ENCODE peak calls at places on chromosomes 11 and 22, in seven cellular contexts. One of them, this sample, is unnamed. For H3K9me3, the result is how much of the 10 kb centered on the place peaks cover.

GRCh38 chr11:131217313-131218297 is 152.8 kb upstream of the NTM start:
- DNase-seq in tibial nerve: no peak
- DNase-seq in right atrium auricular region: no peak
- DNase-seq in heart right ventricle: no peak
- DNase-seq in ovary: no peak
- DNase-seq in lung: no peak
- DNase-seq in cardiac muscle cell: no peak
- DNase-seq in this sample: no peak

GRCh38 chr11:92812841-92813240 is 156.6 kb upstream of the MTNR1B start:
- DNase-seq in right atrium auricular region: no peak
- DNase-seq in heart right ventricle: no peak
- DNase-seq in lung: no peak
- DNase-seq in tibial nerve: no peak
- DNase-seq in ovary: no peak
- DNase-seq in cardiac muscle cell: no peak
- DNase-seq in this sample: no peak

GRCh38 chr22:37079668-37080171 is 28.2 kb downstream of the KCTD17 start:
- DNase-seq in heart right ventricle: no peak
- DNase-seq in tibial nerve: no peak
- DNase-seq in ovary: no peak
- DNase-seq in right atrium auricular region: no peak
- DNase-seq in lung: no peak
- DNase-seq in cardiac muscle cell: peak
- DNase-seq in this sample: no peak

GRCh38 chr11:15493921-15494630 is 379.4 kb downstream of the INSC start:
- DNase-seq in lung: no peak
- DNase-seq in right atrium auricular region: no peak
- DNase-seq in cardiac muscle cell: peak
- DNase-seq in tibial nerve: no peak
- DNase-seq in ovary: no peak
- DNase-seq in heart right ventricle: no peak
- DNase-seq in this sample: no peak

GRCh38 chr11:66157182-66157864 is 87.3 kb downstream of the PACS1 start:
- DNase-seq in tibial nerve: no peak
- DNase-seq in cardiac muscle cell: peak
- DNase-seq in right atrium auricular region: no peak
- DNase-seq in heart right ventricle: no peak
- DNase-seq in lung: no peak
- DNase-seq in ovary: no peak
- DNase-seq in this sample: no peak

GRCh38 chr11:64971421-64972233 is at the start of gene MAJIN:
- DNase-seq in ovary: peak
- DNase-seq in tibial nerve: peak
- DNase-seq in right atrium auricular region: peak
- DNase-seq in cardiac muscle cell: peak
- DNase-seq in lung: peak
- DNase-seq in heart right ventricle: peak
- DNase-seq in this sample: peak

GRCh38 chr11:68503281-68503687 is 42.7 kb downstream of the PPP6R3 start:
- DNase-seq in tibial nerve: no peak
- DNase-seq in cardiac muscle cell: peak
- DNase-seq in right atrium auricular region: no peak
- DNase-seq in ovary: no peak
- DNase-seq in lung: no peak
- DNase-seq in heart right ventricle: no peak
- DNase-seq in this sample: no peak

GRCh38 chr22:46067159-46068111 is 82.9 kb upstream of the PPARA start:
- DNase-seq in heart right ventricle: peak
- DNase-seq in tibial nerve: no peak
- DNase-seq in lung: no peak
- DNase-seq in right atrium auricular region: no peak
- DNase-seq in ovary: no peak
- DNase-seq in cardiac muscle cell: no peak
- DNase-seq in this sample: no peak

GRCh38 chr11:4072668-4073285 is 21.8 kb upstream of the RRM1 start:
- DNase-seq in cardiac muscle cell: peak
- DNase-seq in right atrium auricular region: peak
- DNase-seq in tibial nerve: peak
- DNase-seq in lung: peak
- DNase-seq in heart right ventricle: no peak
- DNase-seq in ovary: peak
- DNase-seq in this sample: no peak

GRCh38 chr11:86211619-86212018 is 32.9 kb upstream of the EED start:
- DNase-seq in lung: no peak
- DNase-seq in tibial nerve: no peak
- DNase-seq in heart right ventricle: no peak
- DNase-seq in cardiac muscle cell: no peak
- DNase-seq in ovary: no peak
- DNase-seq in right atrium auricular region: no peak
- DNase-seq in this sample: no peak

GRCh38 chr11:20388096-20389055 is 860 bp downstream of the PRMT3 start:
- DNase-seq in cardiac muscle cell: peak
- DNase-seq in ovary: no peak
- DNase-seq in tibial nerve: no peak
- DNase-seq in right atrium auricular region: no peak
- DNase-seq in lung: no peak
- DNase-seq in heart right ventricle: no peak
- DNase-seq in this sample: no peak

GRCh38 chr11:114822038-114822437 is 143.7 kb downstream of the NXPE2 start:
- DNase-seq in right atrium auricular region: no peak
- DNase-seq in tibial nerve: no peak
- DNase-seq in ovary: no peak
- DNase-seq in lung: no peak
- DNase-seq in heart right ventricle: no peak
- DNase-seq in cardiac muscle cell: no peak
- DNase-seq in this sample: no peak

GRCh38 chr11:73647459-73648100 is 1.2 kb downstream of the PLEKHB1 start:
- DNase-seq in cardiac muscle cell: peak
- DNase-seq in tibial nerve: peak
- DNase-seq in heart right ventricle: peak
- DNase-seq in ovary: peak
- DNase-seq in right atrium auricular region: peak
- DNase-seq in lung: peak
- DNase-seq in this sample: peak

GRCh38 chr11:78961186-78961782 is 386.6 kb upstream of the NARS2 start:
- DNase-seq in right atrium auricular region: no peak
- DNase-seq in heart right ventricle: no peak
- DNase-seq in ovary: no peak
- DNase-seq in tibial nerve: no peak
- DNase-seq in cardiac muscle cell: peak
- DNase-seq in lung: peak
- DNase-seq in this sample: no peak

GRCh38 chr22:46721716-46722115 is 16.3 kb downstream of the CERK start:
- DNase-seq in lung: no peak
- DNase-seq in right atrium auricular region: no peak
- DNase-seq in tibial nerve: no peak
- DNase-seq in cardiac muscle cell: no peak
- DNase-seq in heart right ventricle: no peak
- DNase-seq in ovary: no peak
- DNase-seq in this sample: no peak

GRCh38 chr11:116082256-116082655 is 578.0 kb upstream of the CADM1 start:
- DNase-seq in heart right ventricle: no peak
- DNase-seq in lung: no peak
- DNase-seq in right atrium auricular region: no peak
- DNase-seq in ovary: no peak
- DNase-seq in cardiac muscle cell: no peak
- DNase-seq in tibial nerve: no peak
- DNase-seq in this sample: no peak

GRCh38 chr22:46250783-46251125 is 661 bp upstream of the CDPF1 start:
- DNase-seq in tibial nerve: no peak
- DNase-seq in ovary: no peak
- DNase-seq in heart right ventricle: no peak
- DNase-seq in lung: no peak
- DNase-seq in cardiac muscle cell: no peak
- DNase-seq in right atrium auricular region: no peak
- DNase-seq in this sample: no peak

GRCh38 chr11:134476435-134477021 is 64.5 kb upstream of the B3GAT1 start:
- DNase-seq in heart right ventricle: no peak
- DNase-seq in tibial nerve: no peak
- DNase-seq in ovary: no peak
- DNase-seq in right atrium auricular region: no peak
- DNase-seq in cardiac muscle cell: peak
- DNase-seq in lung: no peak
- DNase-seq in this sample: no peak
- H3K9me3 ChIP-seq in heart right ventricle: under half
- H3K9me3 ChIP-seq in tibial nerve: under half
- H3K9me3 ChIP-seq in ovary: under half
- H3K9me3 ChIP-seq in right atrium auricular region: under half
- H3K9me3 ChIP-seq in cardiac muscle cell: under half
- H3K9me3 ChIP-seq in lung: under half
- H3K9me3 ChIP-seq in this sample: under half

GRCh38 chr22:20156042-20156389 is 5.2 kb upstream of the CCDC188 start:
- DNase-seq in ovary: no peak
- DNase-seq in cardiac muscle cell: no peak
- DNase-seq in heart right ventricle: no peak
- DNase-seq in lung: no peak
- DNase-seq in tibial nerve: no peak
- DNase-seq in right atrium auricular region: no peak
- DNase-seq in this sample: no peak

GRCh38 chr22:20155330-20156041 is 4.6 kb upstream of the CCDC188 start:
- DNase-seq in lung: no peak
- DNase-seq in ovary: no peak
- DNase-seq in heart right ventricle: peak
- DNase-seq in cardiac muscle cell: peak
- DNase-seq in right atrium auricular region: no peak
- DNase-seq in tibial nerve: no peak
- DNase-seq in this sample: peak

GRCh38 chr22:20154602-20155183 is 3.8 kb upstream of the CCDC188 start:
- DNase-seq in cardiac muscle cell: no peak
- DNase-seq in heart right ventricle: no peak
- DNase-seq in ovary: no peak
- DNase-seq in right atrium auricular region: no peak
- DNase-seq in tibial nerve: no peak
- DNase-seq in lung: no peak
- DNase-seq in this sample: no peak

GRCh38 chr22:20152464-20152890 is 1.6 kb upstream of the CCDC188 start:
- DNase-seq in heart right ventricle: no peak
- DNase-seq in lung: no peak
- DNase-seq in ovary: no peak
- DNase-seq in tibial nerve: no peak
- DNase-seq in right atrium auricular region: no peak
- DNase-seq in cardiac muscle cell: no peak
- DNase-seq in this sample: no peak

DNA sequence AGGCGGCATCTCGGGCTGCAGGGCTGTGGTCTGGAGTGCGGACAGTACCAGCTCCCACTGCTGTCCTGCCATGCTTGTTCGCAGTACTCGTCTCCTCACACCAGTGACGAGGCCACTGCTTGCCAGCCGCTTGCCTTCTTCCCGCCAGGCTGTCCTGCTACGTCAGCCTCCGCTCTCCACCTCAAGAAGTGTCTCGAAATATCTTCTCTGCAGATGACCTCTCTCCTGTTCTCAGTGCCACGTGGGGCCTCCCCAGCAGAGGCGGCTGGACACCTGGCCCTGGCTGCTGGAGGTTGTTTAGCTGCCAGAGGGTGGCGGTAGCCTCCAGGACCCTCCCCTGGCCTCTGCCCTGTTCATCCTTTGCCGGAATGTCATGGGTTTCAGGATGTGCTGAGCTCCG is 3.1 kb upstream of the CCDC188 start:
- DNase-seq in right atrium auricular region: no peak
- DNase-seq in ovary: no peak
- DNase-seq in heart right ventricle: no peak
- DNase-seq in tibial nerve: no peak
- DNase-seq in lung: no peak
- DNase-seq in cardiac muscle cell: no peak
- DNase-seq in this sample: no peak
- TF ChIP-seq CTCF in right atrium auricular region: no peak
- TF ChIP-seq CTCF in ovary: no peak
- TF ChIP-seq CTCF in heart right ventricle: no peak
- TF ChIP-seq CTCF in tibial nerve: no peak
- TF ChIP-seq CTCF in lung: no peak
- TF ChIP-seq CTCF in cardiac muscle cell: no peak
- TF ChIP-seq CTCF in this sample: no peak

DNA sequence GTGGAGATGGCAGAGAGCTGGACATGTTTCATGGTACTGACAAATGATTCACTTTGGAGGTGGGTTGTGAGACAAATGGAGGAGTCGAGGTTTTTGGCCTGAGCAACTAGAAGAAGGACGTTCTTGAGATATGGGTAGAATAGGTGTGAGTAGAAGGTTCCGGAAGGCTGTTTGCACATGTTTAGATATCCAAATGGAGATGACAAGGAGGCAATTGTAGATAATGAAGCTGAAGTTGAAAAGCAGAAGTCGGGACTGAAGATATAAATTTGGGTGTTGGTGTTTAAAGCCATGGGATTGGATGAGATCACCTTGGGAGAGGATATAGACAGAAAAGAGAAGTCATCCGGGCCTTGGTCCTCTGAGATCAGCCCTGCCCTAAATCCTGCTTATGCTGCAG is 75.5 kb upstream of the CD44 start:
- DNase-seq in heart right ventricle: no peak
- DNase-seq in tibial nerve: no peak
- DNase-seq in right atrium auricular region: no peak
- DNase-seq in ovary: no peak
- DNase-seq in cardiac muscle cell: no peak
- DNase-seq in lung: no peak
- DNase-seq in this sample: no peak
- H3K9me3 ChIP-seq in heart right ventricle: under half
- H3K9me3 ChIP-seq in tibial nerve: under half
- H3K9me3 ChIP-seq in right atrium auricular region: under half
- H3K9me3 ChIP-seq in ovary: under half
- H3K9me3 ChIP-seq in cardiac muscle cell: under half
- H3K9me3 ChIP-seq in lung: under half
- H3K9me3 ChIP-seq in this sample: under half

GRCh38 chr22:50604623-50605348 is 4.2 kb downstream of the MAPK8IP2 start:
- DNase-seq in right atrium auricular region: no peak
- DNase-seq in tibial nerve: no peak
- DNase-seq in heart right ventricle: no peak
- DNase-seq in cardiac muscle cell: no peak
- DNase-seq in ovary: no peak
- DNase-seq in lung: no peak
- DNase-seq in this sample: no peak

GRCh38 chr22:50605349-50606074 is 4.9 kb downstream of the MAPK8IP2 start:
- DNase-seq in heart right ventricle: no peak
- DNase-seq in tibial nerve: no peak
- DNase-seq in lung: no peak
- DNase-seq in ovary: no peak
- DNase-seq in right atrium auricular region: no peak
- DNase-seq in cardiac muscle cell: no peak
- DNase-seq in this sample: peak

GRCh38 chr22:50607366-50608020 is 6.9 kb downstream of the MAPK8IP2 start:
- DNase-seq in right atrium auricular region: no peak
- DNase-seq in lung: no peak
- DNase-seq in tibial nerve: no peak
- DNase-seq in cardiac muscle cell: no peak
- DNase-seq in heart right ventricle: no peak
- DNase-seq in ovary: no peak
- DNase-seq in this sample: no peak

GRCh38 chr22:50606561-50607365 is 6.2 kb downstream of the MAPK8IP2 start:
- DNase-seq in cardiac muscle cell: no peak
- DNase-seq in lung: no peak
- DNase-seq in tibial nerve: no peak
- DNase-seq in ovary: no peak
- DNase-seq in right atrium auricular region: no peak
- DNase-seq in heart right ventricle: no peak
- DNase-seq in this sample: no peak

DNA sequence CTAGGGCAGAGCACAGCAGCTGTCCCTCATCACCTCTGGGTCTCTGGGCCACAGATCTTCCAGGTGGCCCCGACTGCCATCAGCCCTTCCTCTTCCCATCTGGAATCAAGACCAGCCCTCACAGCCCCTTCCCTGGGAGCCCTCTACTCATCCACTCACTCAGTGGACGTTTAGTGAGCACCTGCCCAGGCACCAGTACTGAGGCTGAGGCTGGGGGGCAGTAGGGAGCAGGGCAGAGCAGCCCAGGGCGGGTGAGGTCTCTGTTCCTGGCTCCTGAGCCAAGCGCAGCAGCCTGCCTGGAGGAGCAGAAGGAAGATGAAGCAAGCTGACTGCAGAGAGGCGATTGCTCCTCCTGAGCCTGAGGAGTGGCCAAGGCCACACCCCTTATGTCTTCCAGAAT is 5.5 kb downstream of the MAPK8IP2 start:
- DNase-seq in ovary: no peak
- DNase-seq in tibial nerve: no peak
- DNase-seq in heart right ventricle: no peak
- DNase-seq in cardiac muscle cell: peak
- DNase-seq in right atrium auricular region: no peak
- DNase-seq in lung: no peak
- DNase-seq in this sample: no peak
- TF ChIP-seq CTCF in ovary: no peak
- TF ChIP-seq CTCF in tibial nerve: no peak
- TF ChIP-seq CTCF in heart right ventricle: no peak
- TF ChIP-seq CTCF in cardiac muscle cell: peak
- TF ChIP-seq CTCF in right atrium auricular region: no peak
- TF ChIP-seq CTCF in lung: no peak
- TF ChIP-seq CTCF in this sample: no peak

This sample was measured in psoas muscle.